ENCODE peak calls at places on chromosomes 13 and 19, in five cellular contexts. One of them, this sample, is unnamed.

GRCh38 chr19:3135961-3136683 is at the start of gene GNA15:
- DNase-seq in mesendoderm: no peak
- DNase-seq in iris pigment epithelial cell: no peak
- DNase-seq in NCI-H2029 treated with DMSO at 0.1 percent for 48 hours: no peak
- DNase-seq in WTC11: no peak
- DNase-seq in this sample: peak

GRCh38 chr13:107043016-107043957 is 475.4 kb upstream of the ARGLU1 start:
- DNase-seq in mesendoderm: no peak
- DNase-seq in iris pigment epithelial cell: no peak
- DNase-seq in NCI-H2029 treated with DMSO at 0.1 percent for 48 hours: no peak
- DNase-seq in WTC11: no peak
- DNase-seq in this sample: no peak

GRCh38 chr13:101579291-101579802 is 126.9 kb downstream of the ITGBL1 start:
- DNase-seq in mesendoderm: no peak
- DNase-seq in iris pigment epithelial cell: peak
- DNase-seq in NCI-H2029 treated with DMSO at 0.1 percent for 48 hours: no peak
- DNase-seq in WTC11: no peak
- DNase-seq in this sample: peak

GRCh38 chr13:39876258-39876657 is 220.8 kb downstream of the COG6 start:
- DNase-seq in mesendoderm: peak
- DNase-seq in iris pigment epithelial cell: peak
- DNase-seq in NCI-H2029 treated with DMSO at 0.1 percent for 48 hours: no peak
- DNase-seq in WTC11: no peak
- DNase-seq in this sample: peak

GRCh38 chr13:43785681-43786471 is 896 bp downstream of the ENOX1 start:
- DNase-seq in mesendoderm: peak
- DNase-seq in iris pigment epithelial cell: peak
- DNase-seq in NCI-H2029 treated with DMSO at 0.1 percent for 48 hours: no peak
- DNase-seq in WTC11: peak
- DNase-seq in this sample: peak

GRCh38 chr19:39951065-39951650 is 16.7 kb upstream of the FCGBP start:
- DNase-seq in mesendoderm: no peak
- DNase-seq in iris pigment epithelial cell: no peak
- DNase-seq in NCI-H2029 treated with DMSO at 0.1 percent for 48 hours: no peak
- DNase-seq in WTC11: no peak
- DNase-seq in this sample: no peak

GRCh38 chr13:113635709-113636108 is 22.3 kb downstream of the ATP4B start:
- DNase-seq in mesendoderm: no peak
- DNase-seq in iris pigment epithelial cell: no peak
- DNase-seq in NCI-H2029 treated with DMSO at 0.1 percent for 48 hours: no peak
- DNase-seq in WTC11: no peak
- DNase-seq in this sample: no peak

GRCh38 chr19:6718741-6719539 is 1.5 kb downstream of the C3 start:
- DNase-seq in mesendoderm: peak
- DNase-seq in iris pigment epithelial cell: peak
- DNase-seq in NCI-H2029 treated with DMSO at 0.1 percent for 48 hours: no peak
- DNase-seq in WTC11: peak
- DNase-seq in this sample: peak

GRCh38 chr13:46607768-46608553 is 55.0 kb downstream of the LRCH1 start:
- DNase-seq in mesendoderm: no peak
- DNase-seq in iris pigment epithelial cell: no peak
- DNase-seq in NCI-H2029 treated with DMSO at 0.1 percent for 48 hours: no peak
- DNase-seq in WTC11: no peak
- DNase-seq in this sample: no peak

GRCh38 chr19:14337510-14337909 is 43.7 kb upstream of the ADGRE5 start:
- DNase-seq in mesendoderm: peak
- DNase-seq in iris pigment epithelial cell: peak
- DNase-seq in NCI-H2029 treated with DMSO at 0.1 percent for 48 hours: peak
- DNase-seq in WTC11: peak
- DNase-seq in this sample: peak

GRCh38 chr19:8233370-8233769 is 24.2 kb downstream of the CERS4 start:
- DNase-seq in mesendoderm: no peak
- DNase-seq in iris pigment epithelial cell: peak
- DNase-seq in NCI-H2029 treated with DMSO at 0.1 percent for 48 hours: no peak
- DNase-seq in WTC11: no peak
- DNase-seq in this sample: no peak

GRCh38 chr13:97528518-97528917 is 94.5 kb downstream of the RAP2A start:
- DNase-seq in mesendoderm: no peak
- DNase-seq in iris pigment epithelial cell: no peak
- DNase-seq in NCI-H2029 treated with DMSO at 0.1 percent for 48 hours: no peak
- DNase-seq in WTC11: no peak
- DNase-seq in this sample: no peak

GRCh38 chr19:45507864-45508680 is 793 bp downstream of the VASP start:
- DNase-seq in mesendoderm: peak
- DNase-seq in iris pigment epithelial cell: no peak
- DNase-seq in NCI-H2029 treated with DMSO at 0.1 percent for 48 hours: no peak
- DNase-seq in WTC11: peak
- DNase-seq in this sample: peak

This sample was measured in MCF 10A.